ENCODE peak calls at places on chromosomes 3 and 15, in six cellular contexts. One of them, this sample, is unnamed.

GRCh38 chr3:65048151-65048550 is 360.4 kb upstream of the ADAMTS9 start:
- DNase-seq in activated naive CD8-positive, alpha-beta T cell treated with anti-CD3 and anti-CD28 coated beads for 36 hours: no peak
- DNase-seq in GM20000: no peak
- DNase-seq in tibial artery: no peak
- DNase-seq in AG08396: no peak
- DNase-seq in neural crest cell: no peak
- DNase-seq in this sample: no peak

GRCh38 chr15:61687124-61687523 is 373.1 kb downstream of the VPS13C start:
- DNase-seq in tibial artery: no peak
- DNase-seq in activated naive CD8-positive, alpha-beta T cell treated with anti-CD3 and anti-CD28 coated beads for 36 hours: no peak
- DNase-seq in AG08396: no peak
- DNase-seq in neural crest cell: no peak
- DNase-seq in GM20000: no peak
- DNase-seq in this sample: no peak

GRCh38 chr15:70077436-70077835 is 20.3 kb downstream of the TLE3 start:
- DNase-seq in neural crest cell: no peak
- DNase-seq in AG08396: no peak
- DNase-seq in tibial artery: no peak
- DNase-seq in GM20000: no peak
- DNase-seq in activated naive CD8-positive, alpha-beta T cell treated with anti-CD3 and anti-CD28 coated beads for 36 hours: no peak
- DNase-seq in this sample: no peak

GRCh38 chr3:197083486-197083885 is 53.9 kb upstream of the MELTF start:
- DNase-seq in tibial artery: no peak
- DNase-seq in GM20000: no peak
- DNase-seq in AG08396: peak
- DNase-seq in neural crest cell: no peak
- DNase-seq in activated naive CD8-positive, alpha-beta T cell treated with anti-CD3 and anti-CD28 coated beads for 36 hours: peak
- DNase-seq in this sample: no peak

GRCh38 chr3:132006605-132007204 is 28.1 kb downstream of the CPNE4 start:
- DNase-seq in AG08396: peak
- DNase-seq in neural crest cell: peak
- DNase-seq in activated naive CD8-positive, alpha-beta T cell treated with anti-CD3 and anti-CD28 coated beads for 36 hours: no peak
- DNase-seq in tibial artery: no peak
- DNase-seq in GM20000: peak
- DNase-seq in this sample: peak

GRCh38 chr3:58635371-58636285 is 30.9 kb downstream of the FAM3D start:
- DNase-seq in AG08396: no peak
- DNase-seq in tibial artery: no peak
- DNase-seq in activated naive CD8-positive, alpha-beta T cell treated with anti-CD3 and anti-CD28 coated beads for 36 hours: no peak
- DNase-seq in neural crest cell: no peak
- DNase-seq in GM20000: peak
- DNase-seq in this sample: peak

GRCh38 chr3:134232146-134232545 is 18.5 kb downstream of the RYK start:
- DNase-seq in GM20000: no peak
- DNase-seq in tibial artery: no peak
- DNase-seq in neural crest cell: no peak
- DNase-seq in AG08396: no peak
- DNase-seq in activated naive CD8-positive, alpha-beta T cell treated with anti-CD3 and anti-CD28 coated beads for 36 hours: no peak
- DNase-seq in this sample: no peak

GRCh38 chr3:45904931-45905330 is 18.6 kb downstream of the CCR9 start:
- DNase-seq in activated naive CD8-positive, alpha-beta T cell treated with anti-CD3 and anti-CD28 coated beads for 36 hours: no peak
- DNase-seq in neural crest cell: no peak
- DNase-seq in tibial artery: no peak
- DNase-seq in GM20000: peak
- DNase-seq in AG08396: no peak
- DNase-seq in this sample: no peak

GRCh38 chr3:33717616-33717865 is 513 bp downstream of the CLASP2 start:
- DNase-seq in AG08396: peak
- DNase-seq in neural crest cell: peak
- DNase-seq in activated naive CD8-positive, alpha-beta T cell treated with anti-CD3 and anti-CD28 coated beads for 36 hours: no peak
- DNase-seq in tibial artery: peak
- DNase-seq in GM20000: no peak
- DNase-seq in this sample: no peak

GRCh38 chr3:22734756-22735155 is 468.4 kb upstream of the UBE2E2 start:
- DNase-seq in AG08396: no peak
- DNase-seq in GM20000: no peak
- DNase-seq in neural crest cell: no peak
- DNase-seq in activated naive CD8-positive, alpha-beta T cell treated with anti-CD3 and anti-CD28 coated beads for 36 hours: no peak
- DNase-seq in tibial artery: no peak
- DNase-seq in this sample: no peak

This sample was measured in germinal center.